ENCODE peak calls at places on chromosome 5, in ten cellular contexts. R is RPMI7951; V is CD4-positive, CD25-positive, alpha-beta regulatory T cell; H is colonic mucosa; E is anterior cingulate cortex; M is mesothelial cell of epicardium; W is right lobe of liver; G is activated CD8-positive, alpha-beta memory T cell treated with anti-CD3 and anti-CD28 coated beads for 48 hours; I is heart left ventricle; K is islet precursor cell. X is an unnamed sample.

GRCh38 chr5:130529716-130530485 is 625.6 kb downstream of the CHSY3 start:
- DNase-seq in H (no peak), W (no peak), M (no peak), E (no peak), V (no peak), R (peak; percentile 82), G (no peak), K (peak; percentile 79), I (no peak), X (no peak)

GRCh38 chr5:168114444-168115017 is 176.9 kb upstream of the WWC1 start:
- DNase-seq in I (no peak), V (no peak), H (peak; percentile 83), E (no peak), M (no peak), R (peak; percentile 71), K (peak; percentile 93), G (peak; percentile 23), W (peak; percentile 60), X (no peak)

GRCh38 chr5:4868140-4868735 is 271.9 kb upstream of the ADAMTS16 start:
- DNase-seq in K (peak; percentile 67), I (peak; percentile 43), R (peak; percentile 58), H (peak; percentile 54), E (peak; percentile 14), V (no peak), G (no peak), W (no peak), M (no peak), X (no peak)

GRCh38 chr5:18008940-18009339 is 374.7 kb downstream of the TAF11L14 start:
- DNase-seq in K (no peak), V (no peak), I (no peak), M (no peak), G (no peak), E (no peak), W (no peak), R (no peak), H (no peak), X (no peak)

GRCh38 chr5:71860048-71860447 is 141.0 kb downstream of the CARTPT start:
- DNase-seq in V (no peak), G (no peak), E (no peak), W (no peak), K (no peak), I (no peak), M (no peak), H (no peak), R (no peak), X (no peak)

GRCh38 chr5:172373680-172374079 is 80.6 kb downstream of the SH3PXD2B start:
- DNase-seq in K (no peak), I (no peak), R (no peak), W (no peak), M (no peak), E (no peak), V (no peak), H (no peak), G (no peak), X (no peak)

GRCh38 chr5:168238422-168238821 is 53.0 kb upstream of the WWC1 start:
- DNase-seq in W (no peak), I (no peak), V (no peak), M (no peak), K (no peak), E (no peak), G (no peak), R (peak; percentile 65), H (peak; percentile 25), X (no peak)

GRCh38 chr5:64594601-64595518 is 89.0 kb downstream of the RGS7BP start:
- DNase-seq in G (no peak), W (no peak), M (no peak), H (no peak), R (no peak), K (peak; percentile 66), E (peak; percentile 6), V (no peak), I (no peak), X (no peak)

GRCh38 chr5:57407391-57407790 is 75.2 kb downstream of the ACTBL2 start:
- DNase-seq in V (no peak), E (no peak), G (no peak), H (no peak), R (no peak), W (no peak), M (no peak), K (no peak), I (no peak), X (no peak)

X was measured in vagina.